ENCODE peak calls at places on chromosomes 11 and 22, in nine cellular contexts. One of them, this sample, is unnamed.

GRCh38 chr11:70270877-70271634 is 566 bp downstream of the PPFIA1 start:
- DNase-seq in A549: peak
- DNase-seq in mucosa of descending colon: peak
- DNase-seq in IMR-90: peak
- DNase-seq in Peyer's patch: peak
- DNase-seq in cardiac muscle cell: peak
- DNase-seq in foreskin fibroblast: peak
- DNase-seq in kidney: peak
- DNase-seq in mammary epithelial cell: peak
- DNase-seq in this sample: peak

GRCh38 chr11:819129-819931 is 616 bp downstream of the PNPLA2 start:
- DNase-seq in cardiac muscle cell: peak
- DNase-seq in Peyer's patch: peak
- DNase-seq in mammary epithelial cell: peak
- DNase-seq in A549: no peak
- DNase-seq in foreskin fibroblast: peak
- DNase-seq in mucosa of descending colon: peak
- DNase-seq in kidney: peak
- DNase-seq in IMR-90: peak
- DNase-seq in this sample: peak

GRCh38 chr11:14818779-14819178 is 73.3 kb downstream of the CYP2R1 start:
- DNase-seq in A549: no peak
- DNase-seq in foreskin fibroblast: no peak
- DNase-seq in kidney: no peak
- DNase-seq in IMR-90: no peak
- DNase-seq in mammary epithelial cell: no peak
- DNase-seq in cardiac muscle cell: no peak
- DNase-seq in mucosa of descending colon: no peak
- DNase-seq in Peyer's patch: no peak
- DNase-seq in this sample: no peak

GRCh38 chr11:68424101-68424632 is 36.4 kb upstream of the PPP6R3 start:
- DNase-seq in IMR-90: no peak
- DNase-seq in mammary epithelial cell: no peak
- DNase-seq in Peyer's patch: no peak
- DNase-seq in kidney: no peak
- DNase-seq in A549: no peak
- DNase-seq in cardiac muscle cell: no peak
- DNase-seq in foreskin fibroblast: no peak
- DNase-seq in mucosa of descending colon: no peak
- DNase-seq in this sample: no peak

GRCh38 chr11:76735218-76735480 is 48.0 kb upstream of the TSKU start:
- DNase-seq in foreskin fibroblast: no peak
- DNase-seq in IMR-90: no peak
- DNase-seq in mammary epithelial cell: no peak
- DNase-seq in Peyer's patch: no peak
- DNase-seq in cardiac muscle cell: no peak
- DNase-seq in mucosa of descending colon: no peak
- DNase-seq in A549: no peak
- DNase-seq in kidney: no peak
- DNase-seq in this sample: no peak

GRCh38 chr11:131745405-131745804 is 375.0 kb downstream of the NTM start:
- DNase-seq in cardiac muscle cell: peak
- DNase-seq in Peyer's patch: no peak
- DNase-seq in kidney: no peak
- DNase-seq in mammary epithelial cell: no peak
- DNase-seq in foreskin fibroblast: peak
- DNase-seq in A549: no peak
- DNase-seq in mucosa of descending colon: no peak
- DNase-seq in IMR-90: peak
- DNase-seq in this sample: no peak

GRCh38 chr22:42632096-42632495 is 8.3 kb downstream of the ATP5MGL start:
- DNase-seq in foreskin fibroblast: peak
- DNase-seq in Peyer's patch: no peak
- DNase-seq in A549: peak
- DNase-seq in mucosa of descending colon: no peak
- DNase-seq in mammary epithelial cell: no peak
- DNase-seq in IMR-90: no peak
- DNase-seq in cardiac muscle cell: no peak
- DNase-seq in kidney: no peak
- DNase-seq in this sample: no peak

GRCh38 chr11:403761-404431 is 9.9 kb downstream of the PKP3 start:
- DNase-seq in cardiac muscle cell: no peak
- DNase-seq in A549: no peak
- DNase-seq in IMR-90: no peak
- DNase-seq in mucosa of descending colon: no peak
- DNase-seq in kidney: peak
- DNase-seq in Peyer's patch: peak
- DNase-seq in mammary epithelial cell: no peak
- DNase-seq in foreskin fibroblast: no peak
- DNase-seq in this sample: no peak

GRCh38 chr22:18076060-18076497 is 1.7 kb upstream of the PEX26 start:
- DNase-seq in Peyer's patch: peak
- DNase-seq in kidney: peak
- DNase-seq in cardiac muscle cell: peak
- DNase-seq in mucosa of descending colon: no peak
- DNase-seq in mammary epithelial cell: peak
- DNase-seq in A549: peak
- DNase-seq in IMR-90: peak
- DNase-seq in foreskin fibroblast: peak
- DNase-seq in this sample: peak

GRCh38 chr22:21626735-21627469 is 2.9 kb downstream of the YDJC start:
- DNase-seq in cardiac muscle cell: no peak
- DNase-seq in foreskin fibroblast: no peak
- DNase-seq in kidney: no peak
- DNase-seq in mucosa of descending colon: no peak
- DNase-seq in A549: no peak
- DNase-seq in Peyer's patch: no peak
- DNase-seq in mammary epithelial cell: no peak
- DNase-seq in IMR-90: no peak
- DNase-seq in this sample: no peak

GRCh38 chr11:15651033-15651432 is 536.3 kb downstream of the INSC start:
- DNase-seq in Peyer's patch: no peak
- DNase-seq in mucosa of descending colon: no peak
- DNase-seq in kidney: peak
- DNase-seq in mammary epithelial cell: no peak
- DNase-seq in A549: no peak
- DNase-seq in foreskin fibroblast: no peak
- DNase-seq in cardiac muscle cell: no peak
- DNase-seq in IMR-90: no peak
- DNase-seq in this sample: no peak

GRCh38 chr11:11148598-11148997 is 204.5 kb downstream of the CSNK2A3 start:
- DNase-seq in IMR-90: no peak
- DNase-seq in foreskin fibroblast: no peak
- DNase-seq in kidney: no peak
- DNase-seq in Peyer's patch: no peak
- DNase-seq in cardiac muscle cell: no peak
- DNase-seq in mammary epithelial cell: no peak
- DNase-seq in mucosa of descending colon: no peak
- DNase-seq in A549: no peak
- DNase-seq in this sample: no peak

GRCh38 chr11:86559311-86559945 is 113.0 kb downstream of the ME3 start:
- DNase-seq in mammary epithelial cell: peak
- DNase-seq in foreskin fibroblast: peak
- DNase-seq in cardiac muscle cell: peak
- DNase-seq in mucosa of descending colon: no peak
- DNase-seq in A549: no peak
- DNase-seq in kidney: no peak
- DNase-seq in Peyer's patch: peak
- DNase-seq in IMR-90: peak
- DNase-seq in this sample: peak

GRCh38 chr22:49525776-49526535 is 301.7 kb downstream of the BRD1 start:
- DNase-seq in A549: no peak
- DNase-seq in cardiac muscle cell: no peak
- DNase-seq in kidney: no peak
- DNase-seq in foreskin fibroblast: no peak
- DNase-seq in IMR-90: no peak
- DNase-seq in Peyer's patch: no peak
- DNase-seq in mammary epithelial cell: no peak
- DNase-seq in mucosa of descending colon: no peak
- DNase-seq in this sample: no peak

GRCh38 chr11:110984147-110984546 is 261.4 kb upstream of the POU2AF2 start:
- DNase-seq in mucosa of descending colon: no peak
- DNase-seq in mammary epithelial cell: peak
- DNase-seq in IMR-90: peak
- DNase-seq in cardiac muscle cell: peak
- DNase-seq in kidney: no peak
- DNase-seq in foreskin fibroblast: peak
- DNase-seq in Peyer's patch: no peak
- DNase-seq in A549: no peak
- DNase-seq in this sample: no peak

GRCh38 chr22:39532215-39533071 is at the start of gene RPS19BP1:
- DNase-seq in foreskin fibroblast: peak
- DNase-seq in kidney: peak
- DNase-seq in mammary epithelial cell: peak
- DNase-seq in cardiac muscle cell: peak
- DNase-seq in Peyer's patch: peak
- DNase-seq in IMR-90: peak
- DNase-seq in A549: peak
- DNase-seq in mucosa of descending colon: peak
- DNase-seq in this sample: peak

GRCh38 chr22:39535302-39535805 is 2.8 kb upstream of the RPS19BP1 start:
- DNase-seq in mucosa of descending colon: no peak
- DNase-seq in IMR-90: no peak
- DNase-seq in kidney: peak
- DNase-seq in A549: no peak
- DNase-seq in cardiac muscle cell: no peak
- DNase-seq in foreskin fibroblast: no peak
- DNase-seq in mammary epithelial cell: no peak
- DNase-seq in Peyer's patch: no peak
- DNase-seq in this sample: no peak

GRCh38 chr22:39535831-39536449 is 3.4 kb upstream of the RPS19BP1 start:
- DNase-seq in kidney: no peak
- DNase-seq in foreskin fibroblast: no peak
- DNase-seq in mucosa of descending colon: no peak
- DNase-seq in mammary epithelial cell: no peak
- DNase-seq in A549: no peak
- DNase-seq in Peyer's patch: no peak
- DNase-seq in IMR-90: no peak
- DNase-seq in cardiac muscle cell: no peak
- DNase-seq in this sample: no peak

GRCh38 chr22:39534591-39535301 is 2.2 kb upstream of the RPS19BP1 start:
- DNase-seq in mammary epithelial cell: peak
- DNase-seq in cardiac muscle cell: peak
- DNase-seq in A549: peak
- DNase-seq in foreskin fibroblast: peak
- DNase-seq in IMR-90: peak
- DNase-seq in kidney: peak
- DNase-seq in Peyer's patch: peak
- DNase-seq in mucosa of descending colon: peak
- DNase-seq in this sample: peak

GRCh38 chr22:39534092-39534506 is 1.6 kb upstream of the RPS19BP1 start:
- DNase-seq in cardiac muscle cell: no peak
- DNase-seq in mucosa of descending colon: peak
- DNase-seq in mammary epithelial cell: no peak
- DNase-seq in IMR-90: no peak
- DNase-seq in foreskin fibroblast: no peak
- DNase-seq in kidney: peak
- DNase-seq in A549: no peak
- DNase-seq in Peyer's patch: no peak
- DNase-seq in this sample: no peak
- H3K4me3 ChIP-seq in cardiac muscle cell: no peak
- H3K4me3 ChIP-seq in mucosa of descending colon: no peak
- H3K4me3 ChIP-seq in mammary epithelial cell: no peak
- H3K4me3 ChIP-seq in IMR-90: no peak
- H3K4me3 ChIP-seq in foreskin fibroblast: no peak
- H3K4me3 ChIP-seq in kidney: no peak
- H3K4me3 ChIP-seq in A549: no peak
- H3K4me3 ChIP-seq in Peyer's patch: no peak
- H3K4me3 ChIP-seq in this sample: no peak

GRCh38 chr11:72239849-72240460 is 4.0 kb downstream of the PHOX2A start:
- DNase-seq in A549: no peak
- DNase-seq in mammary epithelial cell: no peak
- DNase-seq in mucosa of descending colon: peak
- DNase-seq in foreskin fibroblast: peak
- DNase-seq in cardiac muscle cell: peak
- DNase-seq in Peyer's patch: peak
- DNase-seq in kidney: no peak
- DNase-seq in IMR-90: no peak
- DNase-seq in this sample: peak
- H3K4me3 ChIP-seq in A549: no peak
- H3K4me3 ChIP-seq in mammary epithelial cell: peak
- H3K4me3 ChIP-seq in mucosa of descending colon: no peak
- H3K4me3 ChIP-seq in foreskin fibroblast: no peak
- H3K4me3 ChIP-seq in cardiac muscle cell: peak
- H3K4me3 ChIP-seq in Peyer's patch: peak
- H3K4me3 ChIP-seq in kidney: peak
- H3K4me3 ChIP-seq in IMR-90: no peak
- H3K4me3 ChIP-seq in this sample: peak

DNA sequence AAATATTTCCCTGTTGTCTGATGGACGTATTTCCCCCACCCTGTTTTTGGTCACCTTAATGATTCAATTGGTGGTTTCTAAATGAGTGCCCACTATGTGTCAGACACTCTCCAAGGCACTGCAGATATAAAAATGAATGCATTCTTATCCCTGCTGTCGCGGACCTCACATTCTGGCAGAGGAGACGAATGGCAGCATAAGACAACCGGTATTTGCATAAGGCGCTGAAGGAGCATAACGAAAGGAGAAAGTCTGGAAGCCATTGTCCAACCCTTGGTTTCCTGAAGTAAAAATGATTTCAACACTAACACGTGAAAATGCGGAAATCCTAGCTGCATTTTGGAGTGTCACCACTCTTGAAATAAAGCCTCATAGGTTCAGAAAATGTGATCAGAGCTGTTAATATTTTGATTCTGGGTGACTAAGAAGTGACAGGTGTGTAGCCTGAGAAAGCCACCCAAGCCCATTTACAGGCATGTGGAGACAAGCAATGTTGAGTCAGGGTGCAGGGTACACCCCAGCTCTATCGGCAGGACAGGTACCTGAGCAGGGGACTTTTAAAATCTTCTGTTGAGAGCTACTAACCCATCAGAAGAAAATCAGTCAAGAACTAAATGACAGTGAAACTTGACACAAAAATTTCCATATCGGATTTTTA is 10.1 kb upstream of the GAB2 start:
- DNase-seq in IMR-90: no peak
- DNase-seq in kidney: no peak
- DNase-seq in mammary epithelial cell: peak
- DNase-seq in mucosa of descending colon: no peak
- DNase-seq in Peyer's patch: no peak
- DNase-seq in foreskin fibroblast: no peak
- DNase-seq in A549: no peak
- DNase-seq in cardiac muscle cell: no peak
- DNase-seq in this sample: no peak
- H3K4me3 ChIP-seq in IMR-90: no peak
- H3K4me3 ChIP-seq in kidney: no peak
- H3K4me3 ChIP-seq in mammary epithelial cell: no peak
- H3K4me3 ChIP-seq in mucosa of descending colon: no peak
- H3K4me3 ChIP-seq in Peyer's patch: no peak
- H3K4me3 ChIP-seq in foreskin fibroblast: no peak
- H3K4me3 ChIP-seq in A549: no peak
- H3K4me3 ChIP-seq in cardiac muscle cell: no peak
- H3K4me3 ChIP-seq in this sample: no peak

GRCh38 chr22:36379593-36380361 is 8.0 kb downstream of the MYH9 start:
- DNase-seq in Peyer's patch: peak
- DNase-seq in mucosa of descending colon: no peak
- DNase-seq in foreskin fibroblast: no peak
- DNase-seq in mammary epithelial cell: peak
- DNase-seq in IMR-90: peak
- DNase-seq in kidney: no peak
- DNase-seq in A549: no peak
- DNase-seq in cardiac muscle cell: no peak
- DNase-seq in this sample: no peak
- H3K4me3 ChIP-seq in Peyer's patch: peak
- H3K4me3 ChIP-seq in mucosa of descending colon: no peak
- H3K4me3 ChIP-seq in foreskin fibroblast: no peak
- H3K4me3 ChIP-seq in mammary epithelial cell: peak
- H3K4me3 ChIP-seq in IMR-90: no peak
- H3K4me3 ChIP-seq in kidney: no peak
- H3K4me3 ChIP-seq in A549: no peak
- H3K4me3 ChIP-seq in cardiac muscle cell: no peak
- H3K4me3 ChIP-seq in this sample: no peak

This sample was measured in Caco-2.